ENCODE peak calls at places on chromosome 15, in four cellular contexts. M is amniotic stem cell, U is left ventricle myocardium inferior, R is cardiac fibroblast. O is an unnamed sample.

GRCh38 chr15:62135532-62136134 is 29.5 kb downstream of the C2CD4B start:
- DNase-seq in R (peak), U (no peak), M (no peak), O (no peak)

GRCh38 chr15:34616613-34617012 is 33.2 kb upstream of the GOLGA8B start:
- DNase-seq in M (no peak), R (peak), U (no peak), O (no peak)

GRCh38 chr15:40743921-40744809 is 10.9 kb downstream of the RMDN3 start:
- DNase-seq in M (no peak), U (no peak), R (peak), O (no peak)

GRCh38 chr15:38705421-38706219 is 141.0 kb upstream of the RASGRP1 start:
- DNase-seq in M (no peak), R (no peak), U (no peak), O (no peak)

GRCh38 chr15:71443538-71443937 is 328.3 kb downstream of the THSD4 start:
- DNase-seq in U (peak), M (peak), R (peak), O (no peak)

GRCh38 chr15:99425666-99426301 is 140.0 kb upstream of the MEF2A start:
- DNase-seq in M (no peak), U (peak), R (peak), O (peak)

GRCh38 chr15:55897560-55898336 is 95.7 kb downstream of the NEDD4 start:
- DNase-seq in M (no peak), R (peak), U (peak), O (no peak)

GRCh38 chr15:89812126-89812846 is 2.4 kb downstream of the ANPEP start:
- DNase-seq in U (peak), R (peak), M (no peak), O (peak)

GRCh38 chr15:25136119-25136518 is 181.3 kb downstream of the SNRPN start:
- DNase-seq in M (no peak), R (peak), U (no peak), O (no peak)

GRCh38 chr15:59654043-59654442 is 3.3 kb downstream of the GTF2A2 start:
- DNase-seq in U (no peak), R (no peak), M (no peak), O (no peak)

GRCh38 chr15:31758126-31758525 is 272.2 kb upstream of the CHRNA7 start:
- DNase-seq in R (peak), U (peak), M (no peak), O (no peak)